ENCODE peak calls at places on chromosomes 5 and 9, in nine cellular contexts. F is stomach, Y is epithelial cell of esophagus, I is lower lobe of right lung, E is astrocyte, T is OCI-LY7, D is GM12878, A is HepG2, O is Caco-2. J is an unnamed sample.

GRCh38 chr5:139747583-139748504 is 47.8 kb upstream of the PSD2 start:
- DNase-seq in T (no peak), I (peak), E (peak), F (peak), D (no peak), Y (no peak), O (peak), A (no peak), J (peak)

GRCh38 chr5:144048254-144048856 is 122.1 kb downstream of the YIPF5 start:
- DNase-seq in F (no peak), D (no peak), A (no peak), Y (no peak), T (no peak), E (no peak), I (no peak), O (no peak), J (peak)

GRCh38 chr5:147509710-147510651 is at the start of gene DPYSL3:
- DNase-seq in A (no peak), E (peak), D (no peak), T (no peak), F (peak), O (no peak), Y (peak), I (peak), J (peak)

GRCh38 chr9:1083325-1083913 is 33.3 kb downstream of the DMRT2 start:
- DNase-seq in Y (peak), O (peak), A (no peak), I (peak), E (no peak), F (no peak), T (no peak), D (no peak), J (peak)

GRCh38 chr5:116455061-116455460 is 119.6 kb downstream of the SEMA6A start:
- DNase-seq in Y (no peak), F (no peak), O (no peak), A (no peak), E (peak), I (no peak), T (no peak), D (no peak), J (peak)

GRCh38 chr9:18668944-18669343 is 195.0 kb downstream of the ADAMTSL1 start:
- DNase-seq in F (peak), Y (peak), I (no peak), O (no peak), E (no peak), T (no peak), A (peak), D (no peak), J (no peak)

GRCh38 chr5:88680253-88681132 is 202.5 kb downstream of the MEF2C start:
- DNase-seq in F (peak), D (no peak), O (peak), E (no peak), Y (peak), T (peak), I (peak), A (peak), J (peak)

GRCh38 chr9:34419716-34420504 is 38.5 kb downstream of the FAM219A start:
- DNase-seq in I (no peak), T (no peak), D (no peak), Y (no peak), F (no peak), E (no peak), O (no peak), A (no peak), J (no peak)

GRCh38 chr5:73544429-73545402 is 20.7 kb downstream of the ANKRA2 start:
- DNase-seq in D (no peak), E (no peak), O (peak), Y (peak), F (peak), I (peak), A (peak), T (no peak), J (no peak)

GRCh38 chr9:136619742-136620440 is 42.8 kb upstream of the EGFL7 start:
- DNase-seq in T (no peak), F (peak), O (no peak), E (no peak), D (no peak), I (peak), A (peak), Y (no peak), J (no peak)

GRCh38 chr5:37900692-37901091 is 60.9 kb upstream of the GDNF start:
- DNase-seq in Y (peak), I (no peak), O (peak), T (peak), F (peak), E (peak), A (peak), D (no peak), J (peak)

GRCh38 chr5:17001418-17001817 is 65.3 kb upstream of the MYO10 start:
- DNase-seq in A (no peak), Y (no peak), O (no peak), F (no peak), T (no peak), E (peak), I (no peak), D (no peak), J (peak)

GRCh38 chr5:8114597-8115266 is 245.8 kb downstream of the MTRR start:
- DNase-seq in T (no peak), A (no peak), I (no peak), Y (no peak), O (peak), D (no peak), F (no peak), E (no peak), J (no peak)

GRCh38 chr9:137685035-137685885 is 66.5 kb downstream of the EHMT1 start:
- DNase-seq in E (peak), O (no peak), Y (no peak), D (no peak), I (no peak), F (no peak), T (no peak), A (no peak), J (peak)

GRCh38 chr9:114155967-114156294 is 594 bp downstream of the COL27A1 start:
- DNase-seq in A (no peak), I (no peak), Y (peak), F (no peak), E (no peak), O (peak), T (no peak), D (no peak), J (no peak)
- H3K4me3 ChIP-seq in A (peak), I (peak), Y (peak), F (peak), E (peak), O (peak), T (no peak), D (no peak), J (peak)

DNA sequence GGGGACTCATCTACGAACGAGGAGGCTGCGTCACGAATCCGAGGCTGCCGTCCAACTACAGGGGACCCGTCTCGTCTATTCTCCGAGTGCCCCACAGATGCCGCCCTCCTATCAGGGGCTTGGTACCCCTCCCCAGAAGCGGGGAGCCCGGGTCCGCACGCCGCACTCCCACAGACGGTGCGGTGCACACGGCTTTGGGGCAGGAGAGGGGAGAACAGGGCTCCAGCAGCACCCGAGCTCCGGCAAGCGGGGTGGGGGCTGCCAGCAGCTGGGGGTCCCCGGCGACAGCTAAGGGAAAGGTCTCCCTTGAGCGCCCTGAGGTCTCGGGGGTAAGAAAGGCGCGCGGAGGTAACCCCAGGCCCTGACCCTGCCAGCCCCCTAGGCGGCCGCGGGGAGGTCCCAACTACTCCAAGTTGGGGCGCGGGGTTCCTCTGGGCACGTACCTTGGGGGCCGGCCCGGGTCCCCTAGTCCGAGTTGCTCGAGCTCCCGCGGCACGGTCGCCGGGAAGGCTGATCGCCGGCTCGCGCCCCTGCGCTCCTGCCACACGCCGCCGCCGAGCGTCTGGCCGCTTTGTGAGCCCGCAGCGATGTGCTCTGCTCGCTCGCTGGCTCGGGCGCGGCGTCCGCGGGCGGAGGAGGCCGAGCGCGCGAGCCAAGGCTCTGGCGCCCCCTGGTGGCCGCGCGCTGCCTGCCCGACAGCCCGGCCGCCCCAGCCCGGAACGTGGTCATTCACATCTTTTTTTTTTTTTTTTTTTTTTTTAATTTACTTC is at the start of gene SPOCK1:
- DNase-seq in F (peak), I (peak), D (no peak), Y (peak), A (peak), O (peak), T (peak), E (peak), J (peak)
- TF ChIP-seq CTCF in F (peak), I (peak), D (peak), Y (peak), A (peak), O (peak), T (peak), E (peak), J (peak)

DNA sequence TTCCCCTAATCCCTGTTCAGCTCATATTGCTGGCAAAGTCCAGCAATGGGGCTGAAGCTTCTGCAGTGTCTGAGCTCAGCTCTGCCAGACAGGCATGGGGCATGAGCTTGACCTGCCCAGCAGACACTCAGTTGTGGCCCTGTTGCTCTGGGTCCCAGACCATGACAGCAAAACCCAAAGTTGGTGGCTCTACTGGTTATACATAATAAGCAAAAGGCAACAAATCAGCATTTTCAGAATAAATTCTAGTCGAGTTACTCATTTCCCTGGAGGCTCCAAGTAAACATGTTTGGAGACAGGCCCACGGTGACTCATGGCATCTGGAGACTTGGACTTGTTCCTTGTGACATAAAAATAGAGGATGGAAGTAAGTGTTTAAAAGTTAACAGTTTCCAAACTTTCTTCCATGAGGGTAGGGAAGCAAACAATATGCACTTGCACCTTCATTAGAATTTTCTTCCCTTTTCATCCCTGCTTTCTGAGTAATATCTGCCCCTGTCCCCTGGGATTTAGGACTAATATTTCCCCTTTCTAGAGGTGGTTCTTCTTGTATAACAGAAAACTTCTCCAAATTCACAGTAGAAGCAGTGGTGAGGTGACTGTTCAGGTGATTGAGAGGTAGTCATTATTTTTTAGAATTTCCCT is 60.1 kb upstream of the SLC2A8 start:
- DNase-seq in A (peak), D (no peak), O (peak), Y (peak), E (peak), F (peak), T (no peak), I (no peak), J (peak)
- H3K4me3 ChIP-seq in A (no peak), D (no peak), O (no peak), Y (no peak), E (no peak), F (no peak), T (no peak), I (no peak), J (no peak)

DNA sequence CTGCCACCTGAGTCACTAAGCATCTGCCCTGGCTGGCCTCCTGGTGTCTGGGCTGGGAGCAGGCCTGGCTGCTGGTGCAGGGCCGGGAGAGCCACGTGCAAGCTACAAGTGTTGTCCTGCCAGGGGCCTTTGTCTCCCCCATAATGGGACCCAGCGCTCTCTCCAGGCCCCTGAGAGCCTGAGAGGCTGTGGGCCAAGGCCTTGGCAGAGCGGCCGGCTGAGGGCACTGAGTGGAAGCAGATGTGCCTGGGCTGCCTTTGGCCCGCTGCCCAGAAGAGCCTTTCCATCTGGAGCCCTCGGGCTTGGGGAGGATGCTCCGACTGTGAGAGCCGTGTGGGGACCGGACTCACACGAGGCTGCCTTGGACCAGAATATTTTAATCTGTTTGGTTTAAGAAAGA is 185.5 kb downstream of the RGS3 start:
- DNase-seq in A (no peak), T (no peak), E (no peak), F (no peak), O (no peak), Y (no peak), I (peak), D (no peak), J (peak)
- TF ChIP-seq CTCF in A (no peak), T (no peak), E (no peak), F (no peak), O (no peak), Y (no peak), I (no peak), D (no peak), J (no peak)

DNA sequence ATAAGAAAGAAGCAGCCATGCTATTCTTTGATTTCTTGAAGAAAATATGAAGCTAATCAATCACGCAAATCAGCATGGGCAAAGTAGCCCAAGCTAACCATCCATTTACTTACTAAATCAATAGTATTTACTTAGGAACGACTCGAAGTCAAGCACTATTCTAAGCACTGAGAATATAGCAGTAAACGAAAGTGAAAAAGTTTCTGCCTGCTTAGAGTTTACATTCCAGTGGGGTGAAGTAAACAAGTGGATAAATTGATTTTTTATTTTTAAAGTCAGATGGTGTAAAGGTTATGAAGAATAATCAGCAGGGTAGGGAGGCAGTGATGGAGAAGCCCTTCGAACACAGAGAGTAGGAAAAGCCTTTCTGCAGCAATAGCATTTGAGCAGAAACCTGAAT is 5.5 kb downstream of the TSTD2 start:
- DNase-seq in I (no peak), O (no peak), E (no peak), Y (no peak), F (no peak), T (no peak), A (no peak), D (no peak), J (no peak)
- H3K4me3 ChIP-seq in I (peak), O (no peak), E (no peak), Y (no peak), F (no peak), T (no peak), A (no peak), D (no peak), J (peak)

GRCh38 chr5:98845878-98846277 is 72.4 kb downstream of the RGMB start:
- DNase-seq in D (no peak), T (no peak), I (no peak), E (no peak), F (no peak), Y (no peak), A (no peak), O (no peak), J (no peak)
- TF ChIP-seq CTCF in D (no peak), T (no peak), I (no peak), E (no peak), F (no peak), Y (no peak), A (no peak), O (no peak), J (no peak)

DNA sequence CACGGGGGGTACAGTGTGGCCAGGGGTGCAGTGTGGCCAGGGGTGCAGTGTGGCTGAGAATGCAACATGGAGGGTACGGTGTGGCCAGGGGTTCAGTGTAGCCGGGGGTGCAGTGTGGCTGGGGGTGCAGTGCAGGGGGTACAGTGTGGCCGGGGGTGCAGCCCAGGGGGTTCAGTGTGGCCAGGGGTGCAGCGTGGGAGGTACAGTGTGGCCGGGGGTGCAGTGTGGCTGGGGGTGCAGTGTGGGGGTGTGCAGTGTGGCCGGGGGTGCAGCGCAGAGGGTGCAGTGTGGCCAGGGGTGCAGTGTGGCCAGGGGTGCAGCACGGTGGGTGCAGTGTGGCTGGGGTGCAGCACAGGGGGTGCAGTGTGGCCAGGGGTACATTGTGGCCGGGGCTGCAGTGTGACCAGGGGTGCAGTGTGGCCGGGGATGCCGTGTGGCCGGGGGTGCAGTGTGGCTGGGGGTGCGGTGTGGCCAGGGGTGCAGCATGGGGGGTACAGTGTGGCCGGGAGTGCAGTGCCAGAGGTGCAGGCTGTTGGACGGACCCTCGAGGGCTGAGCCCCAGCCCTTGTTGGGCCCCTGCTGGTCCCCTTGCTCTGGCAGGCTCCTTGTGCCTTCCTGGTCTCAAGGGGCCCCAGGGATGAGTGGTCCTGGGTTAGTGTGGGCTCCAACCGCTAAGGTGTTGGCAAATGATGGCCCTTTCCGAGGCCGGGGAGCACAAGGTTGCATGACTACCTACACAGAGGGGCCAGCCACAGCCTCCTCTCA is 17.9 kb downstream of the TPPP start:
- DNase-seq in Y (no peak), I (no peak), D (no peak), F (peak), O (no peak), T (no peak), E (no peak), A (no peak), J (no peak)
- H3K4me3 ChIP-seq in Y (no peak), I (no peak), D (no peak), F (no peak), O (no peak), T (no peak), E (no peak), A (no peak), J (no peak)

J was measured in foreskin fibroblast.